ENCODE peak calls at places on chromosome 14, in five cellular contexts. K is lower lobe of right lung, S is cardiac fibroblast, W is astrocyte of the cerebellum, Z is epithelial cell of esophagus. R is an unnamed sample.

GRCh38 chr14:35366048-35366428 is 38.5 kb downstream of the NFKBIA start:
- DNase-seq in W (no peak), S (peak; percentile 76), Z (no peak), K (peak; percentile 57), R (peak; percentile 48)

GRCh38 chr14:24879661-24880381 is 170.1 kb downstream of the STXBP6 start:
- DNase-seq in Z (no peak), S (peak; percentile 56), K (no peak), W (no peak), R (no peak)

GRCh38 chr14:72737560-72737943 is 156.3 kb downstream of the DPF3 start:
- DNase-seq in Z (no peak), S (no peak), W (no peak), K (no peak), R (no peak)

GRCh38 chr14:86462193-86462592 is 932.2 kb downstream of the FLRT2 start:
- DNase-seq in W (no peak), K (no peak), Z (peak; percentile 40), S (peak; percentile 19), R (peak; percentile 11)

GRCh38 chr14:100143523-100143922 is 15.9 kb downstream of the DEGS2 start:
- DNase-seq in Z (no peak), K (no peak), W (no peak), S (no peak), R (no peak)

GRCh38 chr14:56205906-56206305 is 87.7 kb downstream of the PELI2 start:
- DNase-seq in W (no peak), S (no peak), Z (peak; percentile 58), K (no peak), R (no peak)

GRCh38 chr14:61132894-61133293 is 148.2 kb downstream of the TMEM30B start:
- DNase-seq in K (no peak), Z (no peak), S (no peak), W (no peak), R (no peak)

GRCh38 chr14:28673056-28673455 is 93.5 kb upstream of the FOXG1 start:
- DNase-seq in K (no peak), W (no peak), Z (peak; percentile 58), S (no peak), R (no peak)

GRCh38 chr14:65070710-65071033 is 31.6 kb downstream of the MAX start:
- DNase-seq in W (no peak), S (no peak), Z (no peak), K (no peak), R (no peak)

GRCh38 chr14:101932668-101933067 is 31.7 kb upstream of the DYNC1H1 start:
- DNase-seq in Z (no peak), K (peak; percentile 12), S (no peak), W (no peak), R (no peak)

GRCh38 chr14:103541944-103542544 is 13.0 kb downstream of the TRMT61A start:
- DNase-seq in K (peak; percentile 53), Z (no peak), S (no peak), W (no peak), R (no peak)

GRCh38 chr14:90839024-90839888 is 23.0 kb upstream of the TTC7B start:
- DNase-seq in W (no peak), S (peak; percentile 68), K (no peak), Z (no peak), R (peak; percentile 80)

GRCh38 chr14:68891851-68892660 is 87.0 kb downstream of the ACTN1 start:
- DNase-seq in K (no peak), W (peak; percentile 18), Z (peak; percentile 42), S (peak; percentile 64), R (peak; percentile 6)

GRCh38 chr14:63512861-63513260 is 30.3 kb downstream of the PPP2R5E start:
- DNase-seq in K (no peak), W (no peak), S (no peak), Z (no peak), R (no peak)

GRCh38 chr14:30195946-30196345 is 268.3 kb upstream of the PRKD1 start:
- DNase-seq in S (peak; percentile 73), K (no peak), W (peak; percentile 67), Z (no peak), R (no peak)

GRCh38 chr14:24630872-24631477 is 3.0 kb downstream of the GZMB start:
- DNase-seq in W (peak; percentile 52), S (peak; percentile 17), Z (peak; percentile 77), K (no peak), R (peak; percentile 26)

GRCh38 chr14:21055473-21056117 is 2.0 kb upstream of the RNASE8 start:
- DNase-seq in S (no peak), W (no peak), Z (no peak), K (no peak), R (no peak)

GRCh38 chr14:63677891-63678379 is 36.3 kb upstream of the WDR89 start:
- DNase-seq in W (peak; percentile 11), S (peak; percentile 59), K (no peak), Z (peak; percentile 14), R (peak; percentile 72)

DNA sequence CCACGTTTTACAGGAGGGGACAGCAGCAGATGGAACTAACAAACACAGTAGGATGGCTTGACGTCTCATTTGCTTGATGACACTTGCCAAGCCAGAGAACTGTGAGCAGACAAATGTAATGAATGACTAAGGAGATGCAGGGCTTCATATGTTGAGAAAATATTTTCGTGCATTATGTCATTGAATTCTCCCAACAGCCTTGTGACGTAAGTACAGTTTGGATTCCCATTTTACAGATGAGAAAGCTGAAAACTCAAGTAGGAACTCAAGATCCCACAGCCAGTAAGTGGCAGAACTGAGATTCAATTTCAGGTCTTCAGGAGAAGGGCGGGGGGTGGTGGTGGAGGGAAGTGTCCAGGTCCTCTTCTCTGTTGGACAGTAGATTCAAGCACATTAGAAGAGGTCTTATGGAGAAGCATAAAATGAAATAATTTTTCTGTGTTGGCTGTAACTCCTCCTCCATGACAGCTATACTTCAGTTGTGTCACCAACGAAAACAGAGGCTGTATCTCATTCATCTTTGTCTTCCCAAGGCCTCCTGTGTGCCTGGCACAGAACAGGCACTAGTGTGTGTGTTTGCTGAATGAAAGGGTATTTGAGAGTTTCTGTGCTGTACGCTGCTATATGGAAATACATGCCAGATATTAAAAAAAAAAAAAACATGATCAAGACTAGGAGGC is 2.2 kb downstream of the VASH1 start:
- DNase-seq in W (no peak), S (peak; percentile 50), K (no peak), Z (no peak), R (peak; percentile 27)
- H3K4me3 ChIP-seq in W (no peak overlapping the region), S (no peak overlapping the region), K (peak overlapping the region; percentile 86), Z (no peak overlapping the region), R (no peak overlapping the region)

GRCh38 chr14:97536421-97536820 is 739.2 kb downstream of the VRK1 start:
- DNase-seq in K (no peak), Z (no peak), W (no peak), S (no peak), R (no peak)

GRCh38 chr14:97527993-97528392 is 730.8 kb downstream of the VRK1 start:
- DNase-seq in Z (no peak), W (no peak), S (no peak), K (no peak), R (no peak)

DNA sequence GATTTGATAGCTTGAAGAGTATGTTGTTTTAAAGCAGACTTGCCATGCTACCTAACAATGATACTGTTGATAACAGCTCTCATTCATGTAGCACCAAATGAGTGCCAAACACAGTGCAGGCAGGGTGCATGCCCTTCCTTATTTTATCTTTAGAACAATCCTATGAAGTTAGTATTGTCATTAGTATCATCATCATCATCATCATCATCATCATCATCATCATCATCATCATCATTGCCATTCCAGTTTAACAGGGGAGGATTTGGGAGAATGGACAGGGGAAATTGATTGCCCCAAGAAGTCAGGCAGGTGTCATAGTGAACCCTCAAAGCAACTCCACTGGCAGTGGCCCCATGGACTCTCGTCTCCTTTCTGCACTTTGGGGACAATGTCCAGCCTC is 734.9 kb downstream of the VRK1 start:
- DNase-seq in K (no peak), Z (no peak), W (no peak), S (no peak), R (no peak)
- TF ChIP-seq CTCF in K (no peak), Z (no peak), W (no peak), S (no peak), R (no peak)

DNA sequence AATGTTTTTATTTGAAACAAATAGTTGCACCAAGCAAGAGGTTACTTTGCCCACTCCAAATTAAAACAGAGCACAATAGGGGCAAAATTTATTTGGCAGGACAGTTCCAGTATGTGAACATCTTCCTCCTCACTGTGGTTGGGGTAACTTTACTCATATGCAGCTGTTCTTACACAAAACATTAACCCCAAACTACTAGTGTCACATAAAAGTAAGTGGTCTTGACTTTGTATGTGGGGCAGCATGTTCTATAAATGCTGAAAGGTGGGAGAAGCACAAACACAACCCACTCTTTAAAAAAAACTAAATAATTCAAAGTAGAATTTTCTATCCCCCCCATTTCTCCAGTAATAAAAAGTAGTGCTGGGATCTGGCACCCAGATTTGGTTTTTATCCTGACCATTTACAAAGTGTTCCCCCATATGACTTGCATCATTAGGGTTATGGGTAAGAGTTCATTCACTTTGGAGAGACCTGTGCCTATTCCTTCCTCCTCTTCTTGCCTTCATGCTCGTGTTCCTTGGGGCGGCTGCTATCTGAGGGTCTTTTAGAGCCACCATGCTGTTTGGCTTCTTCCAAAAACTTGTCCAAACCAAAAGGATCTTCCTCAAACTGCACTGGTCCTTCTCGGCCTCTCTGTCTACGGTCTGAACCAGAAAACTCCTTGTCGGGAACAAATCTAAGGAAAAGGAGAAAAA is 9.9 kb downstream of the SLIRP start:
- DNase-seq in Z (no peak), W (no peak), S (no peak), K (no peak), R (no peak)
- H3K4me3 ChIP-seq in Z (no peak overlapping the region), W (no peak overlapping the region), S (no peak overlapping the region), K (no peak overlapping the region), R (no peak overlapping the region)

GRCh38 chr14:94543450-94544123 is 17.7 kb upstream of the SERPINA4 start:
- DNase-seq in W (no peak), S (no peak), Z (no peak), K (no peak), R (no peak)
- TF ChIP-seq CTCF in W (no peak), S (no peak), Z (no peak), K (no peak), R (no peak)

DNA sequence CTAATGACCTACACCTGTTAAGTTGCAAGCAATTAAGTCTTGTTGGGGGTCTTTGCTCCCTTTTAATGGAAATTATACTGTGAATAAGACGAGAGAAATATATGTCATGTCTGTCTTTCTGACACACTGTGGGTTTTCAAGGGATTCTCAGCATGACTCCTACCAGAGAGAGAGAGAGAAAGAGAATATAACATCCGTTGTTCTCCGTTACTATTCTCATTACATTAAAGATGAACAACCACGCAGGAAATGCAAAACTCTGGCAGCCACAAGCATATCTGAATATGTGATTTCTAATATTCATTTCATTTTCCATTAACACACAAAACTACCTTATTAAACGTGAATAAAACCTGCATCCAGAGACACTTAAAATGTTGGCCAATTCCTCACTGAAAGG is 67.3 kb upstream of the EGLN3 start:
- DNase-seq in S (no peak), K (no peak), W (no peak), Z (no peak), R (no peak)
- H3K4me3 ChIP-seq in S (peak overlapping the region; percentile 7), K (no peak overlapping the region), W (no peak overlapping the region), Z (no peak overlapping the region), R (peak overlapping the region; percentile 25)

DNA sequence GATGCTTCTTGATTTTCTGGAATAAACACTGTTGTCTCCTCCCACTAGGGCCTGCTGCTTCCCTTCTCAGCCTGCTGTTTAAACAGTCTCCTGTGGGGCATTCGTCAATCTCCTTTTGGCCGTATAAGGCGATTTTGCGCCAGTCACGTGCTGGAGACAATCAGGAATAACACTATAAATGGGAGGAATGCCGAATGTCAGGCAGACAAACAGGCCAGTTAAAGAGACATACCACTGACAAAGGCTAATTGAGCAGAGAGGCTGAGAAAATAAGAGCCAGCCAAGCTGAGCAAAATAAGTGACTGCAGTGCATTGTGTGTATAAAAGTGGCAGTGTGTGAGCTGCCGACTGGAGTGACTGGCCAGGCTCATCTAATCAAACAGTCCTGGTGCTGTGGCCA is 23.3 kb downstream of the DMAC2L start:
- DNase-seq in S (peak; percentile 78), W (peak; percentile 74), K (no peak), Z (peak; percentile 12), R (peak; percentile 52)
- TF ChIP-seq CTCF in S (no peak), W (peak; percentile 23), K (no peak), Z (no peak), R (no peak)

GRCh38 chr14:89616425-89617141 is 199.6 kb upstream of the FOXN3 start:
- DNase-seq in W (peak; percentile 32), S (peak; percentile 63), Z (no peak), K (no peak), R (peak; percentile 16)
- H3K4me3 ChIP-seq in W (peak overlapping the region; percentile 3), S (no peak overlapping the region), Z (no peak overlapping the region), K (peak overlapping the region; percentile 74), R (no peak overlapping the region)